ENCODE peak calls at places on chromosomes 16 and 17, in four cellular contexts. Z, O, L and V are unnamed samples.

GRCh38 chr17:15971108-15971507 is 26.2 kb downstream of the ADORA2B start:
- DNase-seq in Z (no peak), L (no peak), O (no peak), V (no peak)

GRCh38 chr17:3475812-3476686 is at the start of gene ASPA:
- DNase-seq in O (no peak), L (no peak), Z (no peak), V (no peak)

GRCh38 chr17:64608571-64608981 is 53.5 kb downstream of the SMURF2 start:
- DNase-seq in L (no peak), Z (no peak), O (no peak), V (no peak)

GRCh38 chr17:13600475-13601316 is 1.0 kb downstream of the HS3ST3A1 start:
- DNase-seq in Z (no peak), L (no peak), O (no peak), V (no peak)

GRCh38 chr17:50468120-50469004 is at the start of gene CHAD:
- DNase-seq in Z (no peak), L (no peak), O (no peak), V (no peak)

GRCh38 chr17:68182940-68183551 is 64.8 kb upstream of the AMZ2 start:
- DNase-seq in L (no peak), Z (no peak), O (peak), V (no peak)

GRCh38 chr17:8176197-8176940 is at the start of gene TMEM107:
- DNase-seq in O (peak), L (no peak), Z (no peak), V (no peak)

GRCh38 chr17:78231991-78232759 is 744 bp downstream of the TMEM235 start:
- DNase-seq in L (no peak), O (no peak), Z (no peak), V (no peak)

GRCh38 chr16:21023509-21024202 is 123.1 kb downstream of the LYRM1 start:
- DNase-seq in L (no peak), Z (no peak), O (no peak), V (no peak)

GRCh38 chr17:31408586-31408985 is 17.1 kb downstream of the RAB11FIP4 start:
- DNase-seq in O (no peak), Z (no peak), L (no peak), V (no peak)

GRCh38 chr16:24514096-24514495 is 25.3 kb upstream of the RBBP6 start:
- DNase-seq in L (no peak), Z (no peak), O (no peak), V (no peak)

GRCh38 chr17:4566785-4567184 is 6.4 kb upstream of the GGT6 start:
- DNase-seq in O (peak), L (no peak), Z (no peak), V (no peak)

GRCh38 chr16:55480228-55480655 is 1.2 kb downstream of the MMP2 start:
- DNase-seq in Z (peak), L (peak), O (no peak), V (peak)

GRCh38 chr16:27972500-27972899 is 91.0 kb downstream of the GSG1L start:
- DNase-seq in Z (no peak), O (peak), L (no peak), V (no peak)

GRCh38 chr16:20611350-20611902 is 35.3 kb upstream of the ACSM2B start:
- DNase-seq in O (no peak), Z (no peak), L (no peak), V (no peak)

GRCh38 chr16:1983544-1984346 is at the start of gene GFER:
- DNase-seq in Z (peak), L (peak), O (peak), V (peak)

GRCh38 chr17:80619535-80620235 is 75.0 kb downstream of the RPTOR start:
- DNase-seq in Z (no peak), L (no peak), O (no peak), V (no peak)

GRCh38 chr16:30367349-30368009 is 2.8 kb downstream of the TBC1D10B start:
- DNase-seq in Z (no peak), O (no peak), L (no peak), V (no peak)

GRCh38 chr17:63150994-63151464 is 185.0 kb downstream of the TANC2 start:
- DNase-seq in L (peak), O (no peak), Z (peak), V (no peak)

GRCh38 chr17:55294042-55294751 is 29.4 kb downstream of the HLF start:
- DNase-seq in Z (no peak), L (no peak), O (no peak), V (no peak)

GRCh38 chr17:5592382-5592781 is 8.1 kb upstream of the NLRP1 start:
- DNase-seq in O (peak), Z (no peak), L (peak), V (no peak)

GRCh38 chr16:50367777-50368409 is 895 bp downstream of the BRD7 start:
- DNase-seq in Z (no peak), O (no peak), L (no peak), V (no peak)

GRCh38 chr17:62718420-62718819 is 89.7 kb downstream of the MARCHF10 start:
- DNase-seq in Z (no peak), L (no peak), O (no peak), V (no peak)

GRCh38 chr16:630815-631405 is at the start of gene WFIKKN1:
- DNase-seq in Z (no peak), O (peak), L (no peak), V (no peak)

GRCh38 chr16:30896203-30896889 is at the start of gene CTF1:
- DNase-seq in L (peak), O (peak), Z (peak), V (peak)

GRCh38 chr17:56902350-56902749 is 11.5 kb downstream of the TRIM25 start:
- DNase-seq in L (no peak), O (no peak), Z (peak), V (no peak)

GRCh38 chr16:56275076-56275475 is 83.8 kb downstream of the GNAO1 start:
- DNase-seq in L (no peak), Z (no peak), O (no peak), V (peak)

GRCh38 chr17:80129006-80129565 is 17.8 kb downstream of the EIF4A3 start:
- DNase-seq in Z (no peak), O (no peak), L (no peak), V (no peak)